ENCODE peak calls at places on chromosomes 1 and 21, in seven cellular contexts. One of them, this sample, is unnamed.

GRCh38 chr21:35614412-35614901 is 445.9 kb downstream of the SETD4 start:
- DNase-seq in endothelial cell of umbilical vein: peak
- DNase-seq in HepG2: no peak
- DNase-seq in H1: no peak
- DNase-seq in HCT116: peak
- DNase-seq in K562: peak
- DNase-seq in GM12878: no peak
- DNase-seq in this sample: no peak

GRCh38 chr1:169483500-169483966 is 2.2 kb downstream of the SLC19A2 start:
- DNase-seq in K562: peak
- DNase-seq in HepG2: peak
- DNase-seq in HCT116: no peak
- DNase-seq in endothelial cell of umbilical vein: no peak
- DNase-seq in H1: no peak
- DNase-seq in GM12878: no peak
- DNase-seq in this sample: no peak

GRCh38 chr1:19484338-19484792 is 974 bp downstream of the CAPZB start:
- DNase-seq in GM12878: no peak
- DNase-seq in endothelial cell of umbilical vein: peak
- DNase-seq in HCT116: no peak
- DNase-seq in HepG2: no peak
- DNase-seq in H1: no peak
- DNase-seq in K562: no peak
- DNase-seq in this sample: no peak

GRCh38 chr1:244559561-244559960 is 93.4 kb upstream of the DESI2 start:
- DNase-seq in HCT116: no peak
- DNase-seq in K562: no peak
- DNase-seq in endothelial cell of umbilical vein: no peak
- DNase-seq in HepG2: peak
- DNase-seq in H1: no peak
- DNase-seq in GM12878: no peak
- DNase-seq in this sample: no peak

GRCh38 chr1:173603056-173603591 is at the start of gene SLC9C2:
- DNase-seq in endothelial cell of umbilical vein: peak
- DNase-seq in HepG2: no peak
- DNase-seq in H1: no peak
- DNase-seq in HCT116: no peak
- DNase-seq in GM12878: no peak
- DNase-seq in K562: peak
- DNase-seq in this sample: no peak

GRCh38 chr1:153610334-153611023 is 2.5 kb downstream of the S100A16 start:
- DNase-seq in HepG2: no peak
- DNase-seq in H1: no peak
- DNase-seq in endothelial cell of umbilical vein: peak
- DNase-seq in GM12878: no peak
- DNase-seq in K562: no peak
- DNase-seq in HCT116: no peak
- DNase-seq in this sample: no peak

GRCh38 chr1:87224209-87224608 is 104.5 kb upstream of the LMO4 start:
- DNase-seq in GM12878: no peak
- DNase-seq in endothelial cell of umbilical vein: peak
- DNase-seq in H1: no peak
- DNase-seq in HepG2: no peak
- DNase-seq in HCT116: peak
- DNase-seq in K562: no peak
- DNase-seq in this sample: no peak

GRCh38 chr1:220956861-220957605 is 77.8 kb downstream of the HLX start:
- DNase-seq in HepG2: no peak
- DNase-seq in H1: no peak
- DNase-seq in GM12878: no peak
- DNase-seq in HCT116: no peak
- DNase-seq in K562: no peak
- DNase-seq in endothelial cell of umbilical vein: no peak
- DNase-seq in this sample: no peak

GRCh38 chr1:17260738-17261137 is 11.8 kb downstream of the PADI3 start:
- DNase-seq in HepG2: no peak
- DNase-seq in GM12878: no peak
- DNase-seq in endothelial cell of umbilical vein: no peak
- DNase-seq in HCT116: no peak
- DNase-seq in K562: no peak
- DNase-seq in H1: no peak
- DNase-seq in this sample: no peak

GRCh38 chr1:32886012-32886827 is at the start of gene HPCA:
- DNase-seq in HepG2: peak
- DNase-seq in K562: peak
- DNase-seq in H1: no peak
- DNase-seq in endothelial cell of umbilical vein: peak
- DNase-seq in GM12878: no peak
- DNase-seq in HCT116: no peak
- DNase-seq in this sample: no peak

GRCh38 chr1:77989762-77990161 is 10.9 kb upstream of the FUBP1 start:
- DNase-seq in GM12878: no peak
- DNase-seq in HepG2: no peak
- DNase-seq in HCT116: no peak
- DNase-seq in H1: no peak
- DNase-seq in K562: no peak
- DNase-seq in endothelial cell of umbilical vein: no peak
- DNase-seq in this sample: no peak

GRCh38 chr1:81809808-81810207 is 9.1 kb downstream of the ADGRL2 start:
- DNase-seq in HCT116: no peak
- DNase-seq in endothelial cell of umbilical vein: no peak
- DNase-seq in GM12878: no peak
- DNase-seq in H1: no peak
- DNase-seq in HepG2: no peak
- DNase-seq in K562: no peak
- DNase-seq in this sample: no peak

GRCh38 chr21:37866027-37866426 is 50.2 kb downstream of the KCNJ6 start:
- DNase-seq in HepG2: no peak
- DNase-seq in K562: no peak
- DNase-seq in GM12878: no peak
- DNase-seq in endothelial cell of umbilical vein: no peak
- DNase-seq in HCT116: no peak
- DNase-seq in H1: no peak
- DNase-seq in this sample: no peak

GRCh38 chr1:52913014-52913413 is 8.5 kb downstream of the ECHDC2 start:
- DNase-seq in HCT116: no peak
- DNase-seq in GM12878: no peak
- DNase-seq in K562: no peak
- DNase-seq in endothelial cell of umbilical vein: no peak
- DNase-seq in H1: no peak
- DNase-seq in HepG2: no peak
- DNase-seq in this sample: no peak

GRCh38 chr1:152972196-152972886 is 1.9 kb downstream of the SPRR4 start:
- DNase-seq in H1: no peak
- DNase-seq in HCT116: no peak
- DNase-seq in K562: no peak
- DNase-seq in endothelial cell of umbilical vein: no peak
- DNase-seq in HepG2: no peak
- DNase-seq in GM12878: no peak
- DNase-seq in this sample: no peak

GRCh38 chr1:247079141-247079874 is 697 bp upstream of the ZNF670 start:
- DNase-seq in HCT116: no peak
- DNase-seq in endothelial cell of umbilical vein: no peak
- DNase-seq in K562: peak
- DNase-seq in HepG2: peak
- DNase-seq in GM12878: no peak
- DNase-seq in H1: no peak
- DNase-seq in this sample: no peak

GRCh38 chr1:151282883-151283725 is 1.0 kb downstream of the ZNF687 start:
- DNase-seq in HCT116: no peak
- DNase-seq in K562: peak
- DNase-seq in endothelial cell of umbilical vein: peak
- DNase-seq in GM12878: no peak
- DNase-seq in H1: no peak
- DNase-seq in HepG2: peak
- DNase-seq in this sample: no peak

DNA sequence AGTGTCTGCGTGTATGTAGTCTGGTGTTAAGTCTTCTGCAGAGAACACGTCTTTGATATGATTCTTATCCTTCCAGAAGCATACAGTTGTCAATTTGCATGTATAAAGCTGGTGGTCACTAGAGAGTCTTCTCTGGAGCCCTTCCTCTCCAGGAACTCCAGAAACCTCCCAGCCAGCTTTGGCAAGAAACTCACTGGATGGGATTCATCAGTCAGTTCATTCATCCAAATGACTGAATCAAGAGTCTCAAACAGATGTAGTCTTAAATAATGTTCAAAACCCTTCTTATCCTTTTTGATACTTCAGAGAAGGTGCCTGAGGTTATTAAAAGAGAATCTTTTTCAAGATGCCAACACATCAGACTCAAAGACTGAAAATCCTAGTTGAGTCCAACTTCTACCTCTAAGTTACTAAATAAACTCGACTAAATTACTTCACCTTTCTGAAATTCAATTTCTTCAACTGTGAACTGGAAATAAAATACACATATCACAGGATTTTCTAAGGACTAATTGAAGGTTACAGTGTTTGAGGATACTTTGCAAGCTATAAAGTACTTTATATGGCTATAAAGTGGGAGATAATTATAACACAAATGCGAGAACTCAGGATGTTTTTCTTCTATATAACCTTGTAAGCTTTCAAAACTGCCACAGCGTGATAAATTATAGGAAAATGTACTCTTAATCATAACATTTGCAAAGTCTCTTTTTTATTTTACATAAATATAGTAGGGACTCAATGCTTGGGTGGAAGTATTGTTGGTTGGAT is 252.4 kb downstream of the FGGY start:
- DNase-seq in GM12878: no peak
- DNase-seq in K562: no peak
- DNase-seq in HCT116: no peak
- DNase-seq in H1: no peak
- DNase-seq in endothelial cell of umbilical vein: no peak
- DNase-seq in HepG2: no peak
- DNase-seq in this sample: no peak
- H3K4me3 ChIP-seq in GM12878: no peak
- H3K4me3 ChIP-seq in K562: no peak
- H3K4me3 ChIP-seq in HCT116: no peak
- H3K4me3 ChIP-seq in H1: no peak
- H3K4me3 ChIP-seq in endothelial cell of umbilical vein: no peak
- H3K4me3 ChIP-seq in HepG2: no peak
- H3K4me3 ChIP-seq in this sample: no peak

DNA sequence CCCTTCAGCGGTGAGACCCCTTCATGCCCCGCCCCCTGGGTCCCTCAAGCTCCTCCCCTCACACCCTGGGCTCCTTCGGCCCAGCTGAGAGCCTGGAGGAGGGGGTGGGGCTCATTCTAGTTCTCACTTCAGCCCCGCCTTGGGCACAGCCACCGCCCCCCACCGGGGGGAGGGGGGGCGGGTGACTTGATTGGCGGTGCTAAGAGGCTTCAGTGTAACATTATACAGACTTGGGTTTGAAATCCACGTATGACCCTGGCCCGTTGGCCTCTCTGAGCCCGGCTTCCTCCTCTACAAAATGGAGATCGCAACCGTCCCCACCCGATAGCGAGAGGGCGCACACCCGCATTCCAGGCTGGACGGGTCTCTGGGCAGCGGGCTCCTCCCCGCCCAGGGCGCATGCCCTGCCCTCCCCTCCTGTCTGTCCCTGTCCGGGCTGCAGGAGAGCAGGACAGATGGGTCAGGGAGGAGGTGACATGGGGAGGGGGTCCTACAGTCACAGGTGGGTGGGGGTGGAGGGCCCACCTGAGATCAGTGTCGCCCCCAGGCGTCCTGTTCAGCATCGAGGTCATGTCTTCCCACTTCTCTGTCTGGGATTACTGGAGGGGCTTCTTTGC is 5.1 kb downstream of the CLCNKB start:
- DNase-seq in endothelial cell of umbilical vein: peak
- DNase-seq in K562: peak
- DNase-seq in HCT116: no peak
- DNase-seq in H1: peak
- DNase-seq in HepG2: no peak
- DNase-seq in GM12878: no peak
- DNase-seq in this sample: peak
- TF ChIP-seq POLR2AphosphoS5 in endothelial cell of umbilical vein: no peak
- TF ChIP-seq POLR2AphosphoS5 in K562: no peak
- TF ChIP-seq POLR2AphosphoS5 in HCT116: no peak
- TF ChIP-seq POLR2AphosphoS5 in H1: peak
- TF ChIP-seq POLR2AphosphoS5 in HepG2: no peak
- TF ChIP-seq POLR2AphosphoS5 in GM12878: no peak
- TF ChIP-seq POLR2AphosphoS5 in this sample: no peak

GRCh38 chr1:27119270-27119618 is 35.7 kb downstream of the SLC9A1 start:
- DNase-seq in endothelial cell of umbilical vein: no peak
- DNase-seq in GM12878: no peak
- DNase-seq in HCT116: no peak
- DNase-seq in K562: no peak
- DNase-seq in H1: no peak
- DNase-seq in HepG2: no peak
- DNase-seq in this sample: no peak

GRCh38 chr1:27116697-27117096 is 38.2 kb downstream of the SLC9A1 start:
- DNase-seq in endothelial cell of umbilical vein: no peak
- DNase-seq in HepG2: no peak
- DNase-seq in H1: no peak
- DNase-seq in K562: no peak
- DNase-seq in HCT116: no peak
- DNase-seq in GM12878: no peak
- DNase-seq in this sample: no peak

GRCh38 chr1:27120849-27121248 is 34.1 kb downstream of the SLC9A1 start:
- DNase-seq in endothelial cell of umbilical vein: no peak
- DNase-seq in HepG2: no peak
- DNase-seq in H1: no peak
- DNase-seq in GM12878: no peak
- DNase-seq in K562: no peak
- DNase-seq in HCT116: no peak
- DNase-seq in this sample: no peak

GRCh38 chr1:27116210-27116609 is 38.7 kb downstream of the SLC9A1 start:
- DNase-seq in HCT116: no peak
- DNase-seq in GM12878: no peak
- DNase-seq in H1: no peak
- DNase-seq in K562: no peak
- DNase-seq in HepG2: no peak
- DNase-seq in endothelial cell of umbilical vein: no peak
- DNase-seq in this sample: no peak

GRCh38 chr1:27117733-27118439 is 37.0 kb downstream of the SLC9A1 start:
- DNase-seq in GM12878: no peak
- DNase-seq in H1: no peak
- DNase-seq in endothelial cell of umbilical vein: no peak
- DNase-seq in HepG2: no peak
- DNase-seq in K562: no peak
- DNase-seq in HCT116: no peak
- DNase-seq in this sample: no peak
- H3K9ac ChIP-seq in GM12878: no peak
- H3K9ac ChIP-seq in H1: no peak
- H3K9ac ChIP-seq in endothelial cell of umbilical vein: no peak
- H3K9ac ChIP-seq in HepG2: no peak
- H3K9ac ChIP-seq in K562: no peak
- H3K9ac ChIP-seq in HCT116: no peak
- H3K9ac ChIP-seq in this sample: no peak

DNA sequence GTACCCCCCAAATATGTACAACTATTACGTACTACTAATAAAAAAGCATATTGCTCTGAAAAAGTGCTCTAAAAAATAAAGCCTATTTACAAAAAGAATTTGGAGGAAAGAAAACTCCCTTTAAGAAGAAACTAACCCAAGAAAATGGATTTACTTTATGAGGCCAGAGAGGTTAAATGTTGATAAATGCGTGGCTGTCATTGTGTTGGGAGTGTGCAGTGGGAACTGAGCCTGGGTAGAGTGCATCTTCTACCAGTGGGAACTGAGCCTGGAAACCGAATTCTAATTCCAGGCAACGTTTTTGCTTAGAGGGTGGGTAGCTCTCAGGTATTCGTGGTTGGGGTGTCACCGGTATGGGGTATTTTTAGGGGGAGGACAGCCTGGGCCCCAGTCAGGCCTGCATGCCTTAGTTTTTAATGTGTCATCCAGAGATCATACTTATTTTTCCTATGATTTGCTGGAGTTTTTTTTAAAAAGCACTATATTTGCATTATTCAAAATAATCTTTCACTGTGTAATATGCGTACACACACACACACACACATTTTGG is 24.1 kb upstream of the RNF187 start:
- DNase-seq in H1: no peak
- DNase-seq in HCT116: no peak
- DNase-seq in GM12878: no peak
- DNase-seq in K562: no peak
- DNase-seq in HepG2: no peak
- DNase-seq in endothelial cell of umbilical vein: no peak
- DNase-seq in this sample: no peak
- H3K4me3 ChIP-seq in H1: peak
- H3K4me3 ChIP-seq in HCT116: peak
- H3K4me3 ChIP-seq in GM12878: peak
- H3K4me3 ChIP-seq in K562: peak
- H3K4me3 ChIP-seq in HepG2: no peak
- H3K4me3 ChIP-seq in endothelial cell of umbilical vein: no peak
- H3K4me3 ChIP-seq in this sample: no peak